ENCODE peak calls at places on chromosome 6, in nine cellular contexts. I is adrenal gland; Z is naive thymus-derived CD8-positive, alpha-beta T cell; S is cardiac muscle cell; J is AG20443; H is fibroblast of lung; P is fibroblast of gingiva; W is NCI-H446 treated with DMSO at 0.1 percent for 48 hours; E is LoVo. D is an unnamed sample.

GRCh38 chr6:14269434-14269833 is 151.9 kb downstream of the CD83 start:
- DNase-seq in P (no peak), W (no peak), H (no peak), E (no peak), I (no peak), S (no peak), J (no peak), Z (no peak), D (no peak)

GRCh38 chr6:2719053-2719375 is 31.7 kb downstream of the MYLK4 start:
- DNase-seq in W (no peak), J (no peak), E (no peak), H (no peak), S (peak; percentile 70), Z (no peak), I (no peak), P (no peak), D (no peak)

GRCh38 chr6:142568857-142569597 is 267.2 kb downstream of the ADGRG6 start:
- DNase-seq in I (no peak), Z (no peak), J (peak; percentile 68), P (no peak), E (no peak), H (no peak), W (no peak), S (peak; percentile 32), D (no peak)

GRCh38 chr6:52361347-52361944 is 505 bp upstream of the PAQR8 start:
- DNase-seq in I (peak; percentile 23), J (peak; percentile 63), Z (peak; percentile 11), S (no peak), H (peak; percentile 51), W (no peak), P (peak; percentile 58), E (no peak), D (no peak)

GRCh38 chr6:105459049-105459448 is 56.2 kb upstream of the PREP start:
- DNase-seq in W (no peak), Z (no peak), S (no peak), E (no peak), H (no peak), I (no peak), J (no peak), P (no peak), D (no peak)

GRCh38 chr6:164276211-164276610 is 861.7 kb downstream of the QKI start:
- DNase-seq in J (no peak), H (no peak), W (no peak), Z (no peak), I (no peak), E (no peak), S (no peak), P (no peak), D (no peak)

GRCh38 chr6:24330137-24330732 is 27.6 kb downstream of the DCDC2 start:
- DNase-seq in W (no peak), E (no peak), Z (no peak), P (no peak), I (no peak), H (no peak), S (peak; percentile 3), J (no peak), D (no peak)

GRCh38 chr6:138219398-138219797 is 1.1 kb upstream of the PBOV1 start:
- DNase-seq in W (no peak), E (no peak), P (no peak), Z (no peak), I (no peak), S (no peak), J (no peak), H (no peak), D (no peak)

GRCh38 chr6:36858407-36858981 is 16.1 kb downstream of the PPIL1 start:
- DNase-seq in I (peak; percentile 69), H (peak; percentile 38), E (no peak), Z (no peak), W (no peak), P (no peak), S (peak; percentile 90), J (peak; percentile 58), D (no peak)

GRCh38 chr6:166540631-166541331 is 45.7 kb downstream of the RAMACL start:
- DNase-seq in J (no peak), Z (peak; percentile 7), W (no peak), P (no peak), H (no peak), I (no peak), S (no peak), E (peak; percentile 41), D (no peak)

GRCh38 chr6:91608428-91608827 is 1021.6 kb upstream of the MAP3K7 start:
- DNase-seq in S (no peak), I (no peak), E (no peak), W (no peak), Z (no peak), P (no peak), J (no peak), H (no peak), D (no peak)

GRCh38 chr6:75963569-75963968 is 108.9 kb downstream of the IMPG1 start:
- DNase-seq in W (no peak), P (no peak), J (no peak), H (no peak), Z (no peak), S (no peak), I (no peak), E (no peak), D (no peak)

GRCh38 chr6:130223508-130223907 is 757 bp upstream of the SAMD3 start:
- DNase-seq in I (no peak), J (no peak), H (no peak), E (no peak), S (no peak), Z (peak; percentile 24), W (no peak), P (no peak), D (no peak)

GRCh38 chr6:2817778-2818443 is 23.8 kb downstream of the SERPINB1 start:
- DNase-seq in E (peak; percentile 68), H (peak; percentile 29), W (no peak), I (no peak), P (no peak), J (peak; percentile 47), S (peak; percentile 54), Z (no peak), D (peak; percentile 20)

GRCh38 chr6:124780621-124781020 is 181.6 kb upstream of the RNF217 start:
- DNase-seq in H (no peak), W (no peak), Z (no peak), J (no peak), S (no peak), E (no peak), P (no peak), I (no peak), D (no peak)

GRCh38 chr6:91626935-91627334 is 1040.1 kb upstream of the MAP3K7 start:
- DNase-seq in S (no peak), J (no peak), I (no peak), E (no peak), Z (no peak), H (no peak), W (no peak), P (no peak), D (no peak)

GRCh38 chr6:70973591-70973990 is 16.7 kb upstream of the B3GAT2 start:
- DNase-seq in S (no peak), Z (no peak), J (no peak), P (no peak), E (no peak), W (no peak), H (no peak), I (no peak), D (no peak)

GRCh38 chr6:161132384-161132783 is 140.8 kb downstream of the MAP3K4 start:
- DNase-seq in I (no peak), E (no peak), H (no peak), P (no peak), J (no peak), Z (no peak), S (no peak), W (no peak), D (no peak)

GRCh38 chr6:21886601-21887091 is 293.1 kb downstream of the SOX4 start:
- DNase-seq in W (no peak), S (peak; percentile 32), P (no peak), I (no peak), E (no peak), J (no peak), H (peak; percentile 19), Z (no peak), D (no peak)

GRCh38 chr6:160391419-160392116 is 43.4 kb downstream of the SLC22A3 start:
- DNase-seq in S (peak; percentile 80), P (peak; percentile 32), I (peak; percentile 51), Z (no peak), W (no peak), H (peak; percentile 80), J (no peak), E (peak; percentile 91), D (peak; percentile 64)

GRCh38 chr6:22551280-22551679 is 18.1 kb upstream of the HDGFL1 start:
- DNase-seq in E (no peak), J (no peak), S (no peak), H (peak; percentile 28), W (no peak), I (no peak), P (peak; percentile 28), Z (no peak), D (peak; percentile 2)

GRCh38 chr6:108526739-108527174 is 34.0 kb upstream of the FOXO3 start:
- DNase-seq in W (peak; percentile 27), P (peak; percentile 47), S (peak; percentile 69), E (peak; percentile 54), I (no peak), J (peak; percentile 65), Z (no peak), H (peak; percentile 66), D (peak; percentile 33)

GRCh38 chr6:39891976-39892375 is 42.3 kb downstream of the MOCS1 start:
- DNase-seq in P (peak; percentile 17), J (peak; percentile 24), S (peak; percentile 48), H (no peak), W (no peak), I (no peak), E (no peak), Z (no peak), D (no peak)

GRCh38 chr6:46221221-46221793 is 50.5 kb upstream of the ENPP5 start:
- DNase-seq in S (peak; percentile 58), P (peak; percentile 26), W (no peak), J (peak; percentile 65), E (peak; percentile 14), H (peak; percentile 65), Z (no peak), I (no peak), D (peak; percentile 30)

GRCh38 chr6:31180500-31180899 is 10.0 kb upstream of the POU5F1 start:
- DNase-seq in I (peak; percentile 63), W (no peak), E (no peak), J (peak; percentile 99), S (peak; percentile 83), H (peak; percentile 82), P (peak; percentile 69), Z (peak; percentile 72), D (peak; percentile 48)

GRCh38 chr6:14121936-14122344 is 4.4 kb downstream of the CD83 start:
- DNase-seq in I (no peak), W (no peak), P (no peak), E (no peak), Z (no peak), J (no peak), H (no peak), S (no peak), D (no peak)

GRCh38 chr6:155084431-155085123 is 89.5 kb downstream of the TIAM2 start:
- DNase-seq in E (no peak), I (no peak), J (no peak), Z (no peak), W (no peak), H (no peak), P (no peak), S (no peak), D (no peak)

GRCh38 chr6:105346052-105346451 is 56.8 kb downstream of the PREP start:
- DNase-seq in Z (no peak), P (peak; percentile 59), J (peak; percentile 59), S (peak; percentile 91), E (no peak), I (no peak), H (peak; percentile 65), W (no peak), D (peak; percentile 17)